ENCODE peak calls at places on chromosome X, in six cellular contexts. E is NCI-H526, T is LoVo, U is sciatic nerve, D is T47D, W is HTR-8/SVneo. Q is an unnamed sample.

GRCh38 chrX:12007881-12008280 is 130.4 kb upstream of the FRMPD4 start:
- DNase-seq in T (peak), D (no peak), W (peak), U (no peak), E (no peak), Q (no peak)

GRCh38 chrX:22073928-22074327 is 41.8 kb downstream of the PHEX start:
- DNase-seq in E (no peak), U (no peak), T (no peak), D (no peak), W (no peak), Q (no peak)

GRCh38 chrX:154083134-154083517 is 14.4 kb downstream of the MECP2 start:
- DNase-seq in D (no peak), E (no peak), W (no peak), U (no peak), T (no peak), Q (no peak)

GRCh38 chrX:20530319-20530979 is 263.7 kb upstream of the RPS6KA3 start:
- DNase-seq in T (peak), U (peak), E (no peak), D (peak), W (peak), Q (no peak)

GRCh38 chrX:42704454-42704853 is 73.5 kb downstream of the PPP1R2C start:
- DNase-seq in E (no peak), T (no peak), W (no peak), D (no peak), U (no peak), Q (no peak)

GRCh38 chrX:19028560-19028959 is 44.6 kb upstream of the PHKA2 start:
- DNase-seq in T (no peak), D (no peak), W (no peak), U (no peak), E (no peak), Q (no peak)

GRCh38 chrX:96591418-96591817 is 93.2 kb upstream of the DIAPH2 start:
- DNase-seq in E (no peak), W (no peak), U (peak), T (no peak), D (no peak), Q (no peak)

GRCh38 chrX:47749185-47749967 is 87.3 kb upstream of the ZNF81 start:
- DNase-seq in T (no peak), W (no peak), E (no peak), U (no peak), D (no peak), Q (no peak)

GRCh38 chrX:106619797-106620196 is 8.0 kb downstream of the RADX start:
- DNase-seq in T (no peak), U (no peak), W (no peak), E (no peak), D (no peak), Q (no peak)

GRCh38 chrX:108072746-108073145 is 18.6 kb downstream of the PSMD10 start:
- DNase-seq in W (no peak), E (no peak), U (no peak), D (no peak), T (no peak), Q (no peak)

GRCh38 chrX:120428309-120428708 is 40.8 kb downstream of the LAMP2 start:
- DNase-seq in T (peak), E (no peak), U (no peak), D (no peak), W (no peak), Q (no peak)

GRCh38 chrX:134512566-134512965 is 52.6 kb downstream of the HPRT1 start:
- DNase-seq in T (peak), W (no peak), E (no peak), D (no peak), U (no peak), Q (no peak)

GRCh38 chrX:124217289-124218251 is 114.9 kb upstream of the TEX13D start:
- DNase-seq in W (no peak), U (no peak), D (no peak), E (peak), T (no peak), Q (no peak)

GRCh38 chrX:129876734-129877395 is 29.1 kb upstream of the UTP14A start:
- DNase-seq in W (peak), E (no peak), T (peak), D (no peak), U (no peak), Q (no peak)

GRCh38 chrX:49282647-49283011 is 13.0 kb downstream of the PPP1R3F start:
- DNase-seq in W (peak), E (peak), U (peak), T (no peak), D (no peak), Q (no peak)

GRCh38 chrX:147710301-147710700 is 201.4 kb upstream of the FMR1 start:
- DNase-seq in E (no peak), T (no peak), D (no peak), U (no peak), W (no peak), Q (no peak)

GRCh38 chrX:115606861-115607260 is 45.9 kb downstream of the PLS3 start:
- DNase-seq in D (no peak), W (no peak), T (no peak), E (no peak), U (no peak), Q (no peak)

GRCh38 chrX:130167040-130167439 is 1.4 kb upstream of the AIFM1 start:
- DNase-seq in U (no peak), T (no peak), W (no peak), E (no peak), D (no peak), Q (no peak)

GRCh38 chrX:32448320-32448719 is 763.0 kb downstream of the DMD start:
- DNase-seq in W (no peak), U (no peak), E (no peak), D (no peak), T (no peak), Q (no peak)

GRCh38 chrX:24646745-24647182 is 383 bp downstream of the PCYT1B start:
- DNase-seq in D (no peak), W (no peak), T (no peak), E (peak), U (no peak), Q (no peak)

GRCh38 chrX:68421651-68422050 is 11.6 kb downstream of the OPHN1 start:
- DNase-seq in W (no peak), E (no peak), U (no peak), T (no peak), D (no peak), Q (no peak)

GRCh38 chrX:8981742-8982141 is 52.2 kb downstream of the FAM9B start:
- DNase-seq in W (no peak), T (no peak), D (no peak), E (no peak), U (no peak), Q (no peak)

GRCh38 chrX:24117288-24117687 is 32.2 kb upstream of the ZFX start:
- DNase-seq in D (no peak), T (no peak), E (no peak), U (no peak), W (peak), Q (no peak)

GRCh38 chrX:87621697-87622096 is 104.1 kb downstream of the KLHL4 start:
- DNase-seq in T (no peak), U (no peak), E (no peak), D (no peak), W (no peak), Q (no peak)

GRCh38 chrX:119417842-119418241 is 18.7 kb downstream of the SLC25A43 start:
- DNase-seq in E (no peak), W (no peak), T (no peak), D (no peak), U (no peak), Q (no peak)

GRCh38 chrX:43500240-43500639 is 155.9 kb upstream of the MAOA start:
- DNase-seq in D (no peak), W (no peak), U (no peak), T (no peak), E (no peak), Q (no peak)

GRCh38 chrX:114472788-114473187 is 111.1 kb upstream of the HTR2C start:
- DNase-seq in U (no peak), W (no peak), T (no peak), D (no peak), E (no peak), Q (no peak)

Q was measured in activated B cell treated with CpG ODN at 0.5 μM for 24 hours.